ENCODE peak calls at places on chromosomes 4 and X, in six cellular contexts. One of them, this sample, is unnamed.

GRCh38 chr4:101304916-101305315 is 42.4 kb downstream of the PPP3CA start:
- DNase-seq in HT-29: no peak
- DNase-seq in nucleus accumbens: no peak
- DNase-seq in GM13977: no peak
- DNase-seq in activated CD4-positive, alpha-beta T cell treated with anti-CD3 and anti-CD28 coated beads, Interleukin-2, amount 50 U/mL, for 4 hours: no peak
- DNase-seq in Kasumi-1: no peak
- DNase-seq in this sample: no peak

GRCh38 chrX:55039471-55039870 is 8.7 kb upstream of the ALAS2 start:
- DNase-seq in HT-29: no peak
- DNase-seq in Kasumi-1: no peak
- DNase-seq in GM13977: no peak
- DNase-seq in activated CD4-positive, alpha-beta T cell treated with anti-CD3 and anti-CD28 coated beads, Interleukin-2, amount 50 U/mL, for 4 hours: no peak
- DNase-seq in nucleus accumbens: no peak
- DNase-seq in this sample: no peak

GRCh38 chr4:165563851-165564250 is 185.0 kb downstream of the CPE start:
- DNase-seq in Kasumi-1: no peak
- DNase-seq in activated CD4-positive, alpha-beta T cell treated with anti-CD3 and anti-CD28 coated beads, Interleukin-2, amount 50 U/mL, for 4 hours: no peak
- DNase-seq in nucleus accumbens: no peak
- DNase-seq in HT-29: no peak
- DNase-seq in GM13977: no peak
- DNase-seq in this sample: no peak

GRCh38 chr4:87100093-87100634 is 120.3 kb downstream of the KLHL8 start:
- DNase-seq in GM13977: no peak
- DNase-seq in activated CD4-positive, alpha-beta T cell treated with anti-CD3 and anti-CD28 coated beads, Interleukin-2, amount 50 U/mL, for 4 hours: no peak
- DNase-seq in nucleus accumbens: no peak
- DNase-seq in HT-29: no peak
- DNase-seq in Kasumi-1: no peak
- DNase-seq in this sample: no peak

GRCh38 chr4:25787891-25788331 is 74.9 kb downstream of the SEL1L3 start:
- DNase-seq in nucleus accumbens: no peak
- DNase-seq in GM13977: no peak
- DNase-seq in Kasumi-1: no peak
- DNase-seq in activated CD4-positive, alpha-beta T cell treated with anti-CD3 and anti-CD28 coated beads, Interleukin-2, amount 50 U/mL, for 4 hours: no peak
- DNase-seq in HT-29: no peak
- DNase-seq in this sample: no peak

GRCh38 chrX:154308108-154308946 is 12.7 kb downstream of the TKTL1 start:
- DNase-seq in activated CD4-positive, alpha-beta T cell treated with anti-CD3 and anti-CD28 coated beads, Interleukin-2, amount 50 U/mL, for 4 hours: peak
- DNase-seq in GM13977: peak
- DNase-seq in HT-29: peak
- DNase-seq in nucleus accumbens: peak
- DNase-seq in Kasumi-1: peak
- DNase-seq in this sample: peak

GRCh38 chr4:337932-338758 is 531 bp downstream of the ZNF141 start:
- DNase-seq in GM13977: peak
- DNase-seq in HT-29: no peak
- DNase-seq in nucleus accumbens: peak
- DNase-seq in activated CD4-positive, alpha-beta T cell treated with anti-CD3 and anti-CD28 coated beads, Interleukin-2, amount 50 U/mL, for 4 hours: peak
- DNase-seq in Kasumi-1: peak
- DNase-seq in this sample: no peak

GRCh38 chrX:11678174-11678573 is 12.5 kb upstream of the ARHGAP6 start:
- DNase-seq in nucleus accumbens: no peak
- DNase-seq in HT-29: no peak
- DNase-seq in activated CD4-positive, alpha-beta T cell treated with anti-CD3 and anti-CD28 coated beads, Interleukin-2, amount 50 U/mL, for 4 hours: no peak
- DNase-seq in GM13977: no peak
- DNase-seq in Kasumi-1: no peak
- DNase-seq in this sample: no peak

GRCh38 chr4:7811536-7812190 is 128.0 kb downstream of the AFAP1 start:
- DNase-seq in GM13977: no peak
- DNase-seq in HT-29: no peak
- DNase-seq in Kasumi-1: no peak
- DNase-seq in activated CD4-positive, alpha-beta T cell treated with anti-CD3 and anti-CD28 coated beads, Interleukin-2, amount 50 U/mL, for 4 hours: no peak
- DNase-seq in nucleus accumbens: no peak
- DNase-seq in this sample: no peak

This sample was measured in small intestine.